ENCODE peak calls at places on chromosome 13, in six cellular contexts. X is PC-9; Q is osteoblast; G is heart left ventricle; A is CD4-positive, CD25-positive, alpha-beta regulatory T cell; J is CD4-positive, alpha-beta memory T cell. D is an unnamed sample.
A peak's percentile ranks its signal among the peaks of the same experiment; 100 is the strongest.

GRCh38 chr13:50122465-50122864 is 107.2 kb downstream of the KCNRG start:
- DNase-seq in A (no peak), X (no peak), J (no peak), Q (no peak), G (no peak), D (no peak)

GRCh38 chr13:105346141-105346766 is 1189.2 kb downstream of the EFNB2 start:
- DNase-seq in Q (no peak), J (no peak), X (peak; percentile 23), A (no peak), G (no peak), D (no peak)

GRCh38 chr13:24187185-24187584 is 26.7 kb downstream of the SPATA13 start:
- DNase-seq in X (no peak), J (no peak), A (peak; percentile 17), G (no peak), Q (peak; percentile 47), D (no peak)

GRCh38 chr13:63010072-63010658 is 1594.5 kb upstream of the PCDH20 start:
- DNase-seq in J (no peak), G (no peak), X (no peak), A (no peak), Q (no peak), D (no peak)

GRCh38 chr13:33323766-33324525 is 38.4 kb upstream of the STARD13 start:
- DNase-seq in X (no peak), A (no peak), J (no peak), Q (no peak), G (no peak), D (no peak)

GRCh38 chr13:74073231-74073630 is 61.0 kb downstream of the KLF12 start:
- DNase-seq in X (no peak), G (no peak), A (no peak), Q (no peak), J (no peak), D (no peak)

GRCh38 chr13:37173214-37173613 is 67.8 kb upstream of the CSNK1A1L start:
- DNase-seq in X (no peak), A (no peak), Q (no peak), G (no peak), J (no peak), D (no peak)

GRCh38 chr13:60312851-60313505 is 84.0 kb upstream of the TDRD3 start:
- DNase-seq in J (no peak), G (no peak), A (no peak), Q (no peak), X (no peak), D (no peak)

GRCh38 chr13:42997381-42997780 is 5.3 kb upstream of the EPSTI1 start:
- DNase-seq in J (no peak), A (no peak), X (no peak), G (no peak), Q (no peak), D (no peak)

GRCh38 chr13:34654203-34654602 is 287.9 kb upstream of the NBEA start:
- DNase-seq in A (no peak), G (no peak), J (no peak), Q (no peak), X (no peak), D (no peak)

GRCh38 chr13:21033224-21033855 is 28.0 kb downstream of the LATS2 start:
- DNase-seq in X (no peak), J (no peak), G (no peak), A (no peak), Q (no peak), D (no peak)
- H3K9me3 ChIP-seq in X (no peaks in the 10 kb centered on the region), J (no peaks in the 10 kb centered on the region), G (no peaks in the 10 kb centered on the region), A (no peaks in the 10 kb centered on the region), Q (no peaks in the 10 kb centered on the region), D (no peaks in the 10 kb centered on the region)

GRCh38 chr13:51763486-51763885 is 40.5 kb downstream of the DHRS12 start:
- DNase-seq in G (no peak), X (no peak), Q (no peak), J (no peak), A (no peak), D (no peak)
- H3K36me3 ChIP-seq in G (no peaks in the 10 kb centered on the region), X (no peaks in the 10 kb centered on the region), Q (peaks cover 58% of the 10 kb centered on the region), J (peaks cover 3% of the 10 kb centered on the region), A (peaks cover 27% of the 10 kb centered on the region), D (no peaks in the 10 kb centered on the region)

GRCh38 chr13:19172007-19172646 is 9.5 kb downstream of the TUBA3C start:
- DNase-seq in A (no peak), G (no peak), X (no peak), Q (no peak), J (no peak), D (no peak)

GRCh38 chr13:19172647-19173030 is 9.0 kb downstream of the TUBA3C start:
- DNase-seq in A (no peak), Q (no peak), G (no peak), J (no peak), X (no peak), D (no peak)

GRCh38 chr13:19169991-19170390 is 11.6 kb downstream of the TUBA3C start:
- DNase-seq in Q (no peak), X (no peak), G (no peak), J (no peak), A (no peak), D (no peak)

GRCh38 chr13:19171563-19171962 is 10.1 kb downstream of the TUBA3C start:
- DNase-seq in A (no peak), J (no peak), X (no peak), G (no peak), Q (no peak), D (no peak)

DNA sequence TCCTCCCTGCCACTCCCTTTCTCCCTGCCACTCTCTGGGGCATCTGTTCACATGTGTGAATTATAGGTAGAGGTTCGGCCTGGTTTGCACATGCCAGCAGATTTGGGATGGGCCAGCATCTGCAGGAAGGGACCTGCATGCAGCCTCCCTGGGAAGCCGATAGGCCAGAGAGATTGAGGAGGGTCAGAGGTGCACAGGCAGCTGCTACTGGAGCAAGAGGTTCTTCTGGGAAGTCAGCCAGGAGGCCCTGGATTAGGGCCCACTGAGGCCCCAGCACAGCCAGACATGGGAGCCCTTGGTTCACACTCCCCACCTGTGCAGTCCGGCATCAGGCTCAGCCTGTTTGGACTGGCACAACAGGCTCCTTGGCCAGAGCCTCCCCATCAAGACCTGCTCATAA is 12.1 kb downstream of the TUBA3C start:
- DNase-seq in J (no peak), A (no peak), X (no peak), G (no peak), Q (no peak), D (no peak)
- H3K9me3 ChIP-seq in J (no peaks in the 10 kb centered on the region), A (no peaks in the 10 kb centered on the region), X (no peaks in the 10 kb centered on the region), G (no peaks in the 10 kb centered on the region), Q (no peaks in the 10 kb centered on the region), D (no peaks in the 10 kb centered on the region)

GRCh38 chr13:44619651-44620050 is 43.5 kb upstream of the TSC22D1 start:
- DNase-seq in A (no peak), J (no peak), G (no peak), X (no peak), Q (no peak), D (no peak)

GRCh38 chr13:44617648-44618047 is 41.5 kb upstream of the TSC22D1 start:
- DNase-seq in Q (no peak), G (no peak), J (no peak), A (no peak), X (no peak), D (no peak)

GRCh38 chr13:44622259-44622658 is 46.1 kb upstream of the TSC22D1 start:
- DNase-seq in Q (peak; percentile 29), X (no peak), A (no peak), J (no peak), G (no peak), D (no peak)

GRCh38 chr13:44618326-44618725 is 42.2 kb upstream of the TSC22D1 start:
- DNase-seq in J (no peak), A (no peak), Q (peak; percentile 35), X (no peak), G (no peak), D (no peak)

GRCh38 chr13:44620057-44620456 is 43.9 kb upstream of the TSC22D1 start:
- DNase-seq in X (no peak), G (no peak), Q (no peak), J (no peak), A (no peak), D (no peak)
- H3K36me3 ChIP-seq in X (no peaks in the 10 kb centered on the region), G (no peaks in the 10 kb centered on the region), Q (no peaks in the 10 kb centered on the region), J (no peaks in the 10 kb centered on the region), A (no peaks in the 10 kb centered on the region), D (no peaks in the 10 kb centered on the region)

DNA sequence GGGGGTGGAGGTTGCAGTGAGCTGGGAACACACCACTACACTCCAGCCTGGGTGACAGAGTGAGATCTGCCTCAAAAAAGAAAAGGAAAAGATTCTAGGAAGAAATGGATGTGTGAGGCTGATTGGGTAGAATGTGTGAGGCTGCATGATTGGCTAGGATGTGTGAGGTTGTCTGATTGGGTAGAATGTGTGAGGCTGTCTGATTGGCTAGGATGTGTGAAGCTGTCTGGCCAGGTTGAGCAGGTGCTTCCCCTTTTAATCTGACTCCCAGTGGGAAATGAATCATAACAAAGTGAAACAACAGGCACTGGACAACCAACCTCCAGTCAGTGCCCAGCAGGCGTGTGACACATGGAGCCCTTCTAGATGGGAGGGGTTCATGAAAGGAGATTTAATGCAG is 14.7 kb downstream of the C13orf46 start:
- DNase-seq in G (no peak), X (no peak), Q (no peak), A (no peak), J (no peak), D (no peak)
- H3K9me3 ChIP-seq in G (no peaks in the 10 kb centered on the region), X (peaks cover 16% of the 10 kb centered on the region), Q (no peaks in the 10 kb centered on the region), A (peaks cover 8% of the 10 kb centered on the region), J (no peaks in the 10 kb centered on the region), D (no peaks in the 10 kb centered on the region)

DNA sequence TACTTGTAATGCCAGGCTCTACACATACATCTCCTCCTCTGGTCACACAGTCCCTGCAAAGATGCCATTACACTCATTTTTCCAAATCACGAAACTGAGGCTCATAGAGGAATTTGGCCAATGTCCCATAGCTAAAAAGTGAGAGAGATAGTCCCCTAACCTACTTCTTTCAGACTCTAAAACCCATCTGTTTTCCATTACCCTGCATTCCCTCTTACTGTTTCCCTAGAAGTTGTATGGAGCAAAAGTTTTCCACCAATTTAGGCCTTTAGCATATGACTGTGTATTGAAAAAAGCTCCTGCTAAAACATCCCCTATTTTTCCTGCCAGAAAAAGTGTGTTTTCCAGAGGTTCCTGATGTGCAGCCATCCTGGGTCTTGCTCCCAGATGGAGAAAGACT is 16.2 kb downstream of the SERP2 start:
- DNase-seq in X (no peak), A (no peak), G (no peak), J (no peak), Q (no peak), D (no peak)
- H3K36me3 ChIP-seq in X (no peaks in the 10 kb centered on the region), A (no peaks in the 10 kb centered on the region), G (no peaks in the 10 kb centered on the region), J (no peaks in the 10 kb centered on the region), Q (no peaks in the 10 kb centered on the region), D (no peaks in the 10 kb centered on the region)

GRCh38 chr13:111623743-111624505 is 303.5 kb downstream of the TEX29 start:
- DNase-seq in J (no peak), Q (no peak), X (no peak), A (no peak), G (no peak), D (no peak)
- H3K9me3 ChIP-seq in J (no peaks in the 10 kb centered on the region), Q (peaks cover 2% of the 10 kb centered on the region), X (no peaks in the 10 kb centered on the region), A (no peaks in the 10 kb centered on the region), G (no peaks in the 10 kb centered on the region), D (no peaks in the 10 kb centered on the region)

GRCh38 chr13:39461685-39462266 is 141.2 kb downstream of the LHFPL6 start:
- DNase-seq in Q (no peak), G (no peak), A (no peak), J (no peak), X (no peak), D (no peak)
- H3K36me3 ChIP-seq in Q (no peaks in the 10 kb centered on the region), G (no peaks in the 10 kb centered on the region), A (no peaks in the 10 kb centered on the region), J (no peaks in the 10 kb centered on the region), X (no peaks in the 10 kb centered on the region), D (no peaks in the 10 kb centered on the region)

DNA sequence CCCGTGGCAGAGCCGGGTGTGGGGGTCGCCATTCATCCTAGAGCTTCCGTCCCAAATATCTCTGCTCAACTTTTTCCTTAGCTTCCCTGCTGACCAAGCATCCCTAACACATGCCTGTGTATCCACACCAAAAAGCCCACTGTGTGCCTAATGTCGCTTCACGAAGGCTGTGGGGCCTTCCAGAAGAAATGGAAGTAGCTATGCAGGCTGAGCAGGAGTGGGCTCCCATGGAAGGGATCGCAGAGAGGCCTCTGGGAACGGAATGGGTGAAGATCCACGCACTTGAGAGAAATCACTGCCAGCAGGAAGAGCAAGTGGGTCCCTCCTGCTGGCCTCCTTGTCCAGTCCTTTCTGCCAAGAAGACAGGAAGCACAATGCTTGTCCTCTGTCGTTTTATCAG is 136.0 kb downstream of the SOX1 start:
- DNase-seq in G (no peak), Q (no peak), X (no peak), A (no peak), J (no peak), D (no peak)
- H3K9me3 ChIP-seq in G (no peaks in the 10 kb centered on the region), Q (no peaks in the 10 kb centered on the region), X (no peaks in the 10 kb centered on the region), A (no peaks in the 10 kb centered on the region), J (no peaks in the 10 kb centered on the region), D (no peaks in the 10 kb centered on the region)

D was measured in uterus.